ENCODE peak calls at places on chromosomes 1 and 21, in ten cellular contexts. One of them, this sample, is unnamed.

GRCh38 chr1:22503721-22504410 is 52.2 kb downstream of the ZBTB40 start:
- DNase-seq in mammary epithelial cell: no peak
- DNase-seq in lower leg skin: no peak
- DNase-seq in brain microvascular endothelial cell: no peak
- DNase-seq in stomach: no peak
- DNase-seq in GM23338: no peak
- DNase-seq in right lobe of liver: no peak
- DNase-seq in ovary: no peak
- DNase-seq in transverse colon: no peak
- DNase-seq in foreskin fibroblast: no peak
- DNase-seq in this sample: peak

GRCh38 chr1:17551755-17552234 is 12.3 kb downstream of the ARHGEF10L start:
- DNase-seq in ovary: no peak
- DNase-seq in GM23338: no peak
- DNase-seq in right lobe of liver: no peak
- DNase-seq in brain microvascular endothelial cell: no peak
- DNase-seq in transverse colon: no peak
- DNase-seq in lower leg skin: no peak
- DNase-seq in stomach: peak
- DNase-seq in foreskin fibroblast: peak
- DNase-seq in mammary epithelial cell: no peak
- DNase-seq in this sample: no peak

GRCh38 chr21:44498965-44499560 is 40.9 kb downstream of the KRTAP10-1 start:
- DNase-seq in ovary: no peak
- DNase-seq in foreskin fibroblast: no peak
- DNase-seq in GM23338: no peak
- DNase-seq in lower leg skin: no peak
- DNase-seq in stomach: no peak
- DNase-seq in transverse colon: peak
- DNase-seq in right lobe of liver: no peak
- DNase-seq in brain microvascular endothelial cell: no peak
- DNase-seq in mammary epithelial cell: no peak
- DNase-seq in this sample: no peak

GRCh38 chr1:20702416-20702815 is 15.4 kb downstream of the KIF17 start:
- DNase-seq in foreskin fibroblast: peak
- DNase-seq in stomach: no peak
- DNase-seq in right lobe of liver: no peak
- DNase-seq in GM23338: no peak
- DNase-seq in mammary epithelial cell: no peak
- DNase-seq in brain microvascular endothelial cell: no peak
- DNase-seq in lower leg skin: no peak
- DNase-seq in transverse colon: no peak
- DNase-seq in ovary: no peak
- DNase-seq in this sample: peak

GRCh38 chr1:6443339-6444115 is 19.0 kb downstream of the ESPN start:
- DNase-seq in GM23338: no peak
- DNase-seq in ovary: no peak
- DNase-seq in transverse colon: no peak
- DNase-seq in brain microvascular endothelial cell: no peak
- DNase-seq in mammary epithelial cell: no peak
- DNase-seq in right lobe of liver: peak
- DNase-seq in lower leg skin: no peak
- DNase-seq in stomach: no peak
- DNase-seq in foreskin fibroblast: no peak
- DNase-seq in this sample: no peak

GRCh38 chr21:41877901-41878830 is 978 bp downstream of the PRDM15 start:
- DNase-seq in lower leg skin: no peak
- DNase-seq in mammary epithelial cell: peak
- DNase-seq in transverse colon: peak
- DNase-seq in stomach: peak
- DNase-seq in ovary: peak
- DNase-seq in right lobe of liver: no peak
- DNase-seq in foreskin fibroblast: peak
- DNase-seq in GM23338: peak
- DNase-seq in brain microvascular endothelial cell: peak
- DNase-seq in this sample: peak

GRCh38 chr1:41347276-41347675 is 14.0 kb upstream of the FOXO6 start:
- DNase-seq in lower leg skin: no peak
- DNase-seq in right lobe of liver: peak
- DNase-seq in transverse colon: no peak
- DNase-seq in foreskin fibroblast: no peak
- DNase-seq in GM23338: no peak
- DNase-seq in ovary: no peak
- DNase-seq in brain microvascular endothelial cell: no peak
- DNase-seq in stomach: no peak
- DNase-seq in mammary epithelial cell: peak
- DNase-seq in this sample: no peak

GRCh38 chr1:19377812-19378718 is 65.9 kb downstream of the SLC66A1 start:
- DNase-seq in transverse colon: no peak
- DNase-seq in ovary: no peak
- DNase-seq in brain microvascular endothelial cell: no peak
- DNase-seq in mammary epithelial cell: no peak
- DNase-seq in stomach: no peak
- DNase-seq in GM23338: no peak
- DNase-seq in lower leg skin: no peak
- DNase-seq in right lobe of liver: no peak
- DNase-seq in foreskin fibroblast: no peak
- DNase-seq in this sample: no peak

GRCh38 chr1:218499021-218499691 is 154.0 kb downstream of the TGFB2 start:
- DNase-seq in transverse colon: no peak
- DNase-seq in brain microvascular endothelial cell: peak
- DNase-seq in GM23338: no peak
- DNase-seq in ovary: no peak
- DNase-seq in stomach: no peak
- DNase-seq in mammary epithelial cell: peak
- DNase-seq in lower leg skin: no peak
- DNase-seq in foreskin fibroblast: peak
- DNase-seq in right lobe of liver: no peak
- DNase-seq in this sample: peak

GRCh38 chr1:205447457-205448415 is 8.1 kb downstream of the BLACAT1 start:
- DNase-seq in mammary epithelial cell: peak
- DNase-seq in transverse colon: no peak
- DNase-seq in GM23338: peak
- DNase-seq in ovary: peak
- DNase-seq in brain microvascular endothelial cell: no peak
- DNase-seq in foreskin fibroblast: no peak
- DNase-seq in lower leg skin: no peak
- DNase-seq in right lobe of liver: no peak
- DNase-seq in stomach: no peak
- DNase-seq in this sample: no peak

GRCh38 chr1:43074244-43074643 is 97.8 kb downstream of the EBNA1BP2 start:
- DNase-seq in brain microvascular endothelial cell: no peak
- DNase-seq in foreskin fibroblast: no peak
- DNase-seq in lower leg skin: no peak
- DNase-seq in mammary epithelial cell: no peak
- DNase-seq in ovary: no peak
- DNase-seq in GM23338: peak
- DNase-seq in transverse colon: no peak
- DNase-seq in stomach: no peak
- DNase-seq in right lobe of liver: no peak
- DNase-seq in this sample: no peak

GRCh38 chr1:46969014-46969619 is 27.8 kb upstream of the CYP4A11 start:
- DNase-seq in right lobe of liver: no peak
- DNase-seq in foreskin fibroblast: no peak
- DNase-seq in ovary: no peak
- DNase-seq in lower leg skin: no peak
- DNase-seq in brain microvascular endothelial cell: no peak
- DNase-seq in GM23338: peak
- DNase-seq in transverse colon: no peak
- DNase-seq in stomach: no peak
- DNase-seq in mammary epithelial cell: no peak
- DNase-seq in this sample: no peak

GRCh38 chr1:246679211-246680177 is 44.7 kb upstream of the SCCPDH start:
- DNase-seq in lower leg skin: no peak
- DNase-seq in stomach: no peak
- DNase-seq in GM23338: no peak
- DNase-seq in foreskin fibroblast: peak
- DNase-seq in transverse colon: no peak
- DNase-seq in ovary: no peak
- DNase-seq in mammary epithelial cell: no peak
- DNase-seq in brain microvascular endothelial cell: no peak
- DNase-seq in right lobe of liver: no peak
- DNase-seq in this sample: peak

GRCh38 chr1:200990114-200990513 is 33.4 kb downstream of the KIF21B start:
- DNase-seq in brain microvascular endothelial cell: no peak
- DNase-seq in lower leg skin: no peak
- DNase-seq in mammary epithelial cell: no peak
- DNase-seq in transverse colon: no peak
- DNase-seq in right lobe of liver: no peak
- DNase-seq in GM23338: no peak
- DNase-seq in foreskin fibroblast: no peak
- DNase-seq in stomach: no peak
- DNase-seq in ovary: no peak
- DNase-seq in this sample: no peak

GRCh38 chr1:33341190-33341589 is 20.3 kb upstream of the A3GALT2 start:
- DNase-seq in lower leg skin: no peak
- DNase-seq in ovary: no peak
- DNase-seq in mammary epithelial cell: no peak
- DNase-seq in transverse colon: no peak
- DNase-seq in right lobe of liver: no peak
- DNase-seq in foreskin fibroblast: no peak
- DNase-seq in brain microvascular endothelial cell: no peak
- DNase-seq in stomach: no peak
- DNase-seq in GM23338: no peak
- DNase-seq in this sample: peak

GRCh38 chr1:214525535-214526019 is 25.8 kb downstream of the PTPN14 start:
- DNase-seq in right lobe of liver: no peak
- DNase-seq in mammary epithelial cell: peak
- DNase-seq in brain microvascular endothelial cell: no peak
- DNase-seq in ovary: no peak
- DNase-seq in foreskin fibroblast: no peak
- DNase-seq in lower leg skin: no peak
- DNase-seq in GM23338: no peak
- DNase-seq in stomach: no peak
- DNase-seq in transverse colon: no peak
- DNase-seq in this sample: peak

DNA sequence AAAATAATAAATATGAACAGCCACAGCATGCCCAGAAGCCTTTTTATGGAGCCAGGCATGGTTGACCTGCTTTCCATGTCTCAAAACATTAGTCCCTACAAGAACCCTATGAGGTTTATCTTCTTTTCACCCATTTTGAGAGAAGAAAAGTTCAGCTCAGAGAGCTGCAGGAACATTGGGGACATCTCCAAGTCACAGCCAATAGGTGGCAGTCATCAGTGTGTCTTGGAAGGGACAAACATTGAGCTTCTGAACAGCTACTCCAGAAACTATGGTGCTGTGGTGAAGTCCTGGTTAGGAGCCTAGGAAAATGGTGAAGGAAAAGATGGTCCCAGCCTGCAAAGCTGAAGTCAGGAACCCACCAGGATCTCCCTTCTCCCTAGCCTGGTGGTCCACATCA is 73.6 kb downstream of the JMJD4 start:
- DNase-seq in brain microvascular endothelial cell: no peak
- DNase-seq in transverse colon: no peak
- DNase-seq in right lobe of liver: no peak
- DNase-seq in GM23338: peak
- DNase-seq in ovary: no peak
- DNase-seq in lower leg skin: no peak
- DNase-seq in foreskin fibroblast: no peak
- DNase-seq in stomach: no peak
- DNase-seq in mammary epithelial cell: no peak
- DNase-seq in this sample: no peak
- H3K4me3 ChIP-seq in brain microvascular endothelial cell: no peak
- H3K4me3 ChIP-seq in transverse colon: no peak
- H3K4me3 ChIP-seq in right lobe of liver: no peak
- H3K4me3 ChIP-seq in GM23338: no peak
- H3K4me3 ChIP-seq in ovary: no peak
- H3K4me3 ChIP-seq in lower leg skin: no peak
- H3K4me3 ChIP-seq in foreskin fibroblast: no peak
- H3K4me3 ChIP-seq in stomach: no peak
- H3K4me3 ChIP-seq in mammary epithelial cell: no peak
- H3K4me3 ChIP-seq in this sample: no peak

GRCh38 chr1:23854568-23854967 is 13.5 kb downstream of the FUCA1 start:
- DNase-seq in lower leg skin: no peak
- DNase-seq in transverse colon: no peak
- DNase-seq in ovary: no peak
- DNase-seq in brain microvascular endothelial cell: no peak
- DNase-seq in mammary epithelial cell: no peak
- DNase-seq in stomach: no peak
- DNase-seq in GM23338: peak
- DNase-seq in foreskin fibroblast: peak
- DNase-seq in right lobe of liver: no peak
- DNase-seq in this sample: peak
- TF ChIP-seq CTCF in lower leg skin: no peak
- TF ChIP-seq CTCF in transverse colon: no peak
- TF ChIP-seq CTCF in ovary: no peak
- TF ChIP-seq CTCF in brain microvascular endothelial cell: peak
- TF ChIP-seq CTCF in mammary epithelial cell: peak
- TF ChIP-seq CTCF in stomach: no peak
- TF ChIP-seq CTCF in GM23338: peak
- TF ChIP-seq CTCF in foreskin fibroblast: no peak
- TF ChIP-seq CTCF in right lobe of liver: peak
- TF ChIP-seq CTCF in this sample: peak

GRCh38 chr1:229339086-229339485 is 3.8 kb downstream of the CCSAP start:
- DNase-seq in GM23338: no peak
- DNase-seq in stomach: no peak
- DNase-seq in brain microvascular endothelial cell: no peak
- DNase-seq in ovary: no peak
- DNase-seq in foreskin fibroblast: no peak
- DNase-seq in right lobe of liver: no peak
- DNase-seq in mammary epithelial cell: no peak
- DNase-seq in lower leg skin: no peak
- DNase-seq in transverse colon: no peak
- DNase-seq in this sample: no peak
- H3K4me3 ChIP-seq in GM23338: no peak
- H3K4me3 ChIP-seq in stomach: no peak
- H3K4me3 ChIP-seq in brain microvascular endothelial cell: no peak
- H3K4me3 ChIP-seq in ovary: no peak
- H3K4me3 ChIP-seq in foreskin fibroblast: no peak
- H3K4me3 ChIP-seq in right lobe of liver: no peak
- H3K4me3 ChIP-seq in mammary epithelial cell: no peak
- H3K4me3 ChIP-seq in lower leg skin: no peak
- H3K4me3 ChIP-seq in transverse colon: no peak
- H3K4me3 ChIP-seq in this sample: no peak

DNA sequence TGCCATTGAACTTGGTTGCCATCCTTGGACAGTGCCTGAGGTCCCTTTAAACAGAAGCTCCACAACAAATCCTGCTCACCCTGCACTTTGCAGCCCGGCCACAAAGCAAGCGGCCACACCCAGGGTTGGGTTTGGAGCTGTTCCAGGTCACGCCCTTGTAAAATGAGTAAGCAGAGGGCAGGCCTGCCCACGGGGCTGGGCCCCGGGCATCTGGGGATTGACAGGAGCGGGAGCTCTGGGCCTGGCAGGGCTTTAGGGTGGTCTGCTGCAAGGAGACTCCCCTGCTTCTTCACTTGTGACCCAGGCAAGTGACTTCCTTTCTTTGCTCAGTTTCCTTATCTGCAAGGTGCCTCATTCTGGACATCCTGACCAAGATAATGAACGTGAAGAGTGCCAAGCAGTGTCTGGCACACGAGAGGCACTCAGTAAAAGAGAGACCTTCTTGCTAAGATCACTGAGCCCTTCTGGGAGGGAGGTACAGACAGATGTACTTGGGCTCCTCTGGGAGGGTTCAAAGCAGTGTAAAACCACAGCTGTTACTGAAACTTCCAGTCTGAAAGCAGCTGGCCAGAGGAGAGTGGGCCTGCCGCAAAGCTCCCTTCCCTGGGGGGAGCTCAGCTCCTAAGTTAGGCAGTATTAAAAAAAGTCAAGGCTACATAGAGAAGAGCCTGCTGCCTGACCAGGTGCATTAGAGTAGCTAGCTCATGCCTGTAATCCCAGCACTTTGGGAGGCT is 2.6 kb downstream of the E2F2 start:
- DNase-seq in GM23338: no peak
- DNase-seq in mammary epithelial cell: peak
- DNase-seq in right lobe of liver: peak
- DNase-seq in brain microvascular endothelial cell: peak
- DNase-seq in transverse colon: peak
- DNase-seq in foreskin fibroblast: peak
- DNase-seq in lower leg skin: peak
- DNase-seq in ovary: no peak
- DNase-seq in stomach: peak
- DNase-seq in this sample: peak
- TF ChIP-seq CTCF in GM23338: no peak
- TF ChIP-seq CTCF in mammary epithelial cell: peak
- TF ChIP-seq CTCF in right lobe of liver: peak
- TF ChIP-seq CTCF in brain microvascular endothelial cell: no peak
- TF ChIP-seq CTCF in transverse colon: no peak
- TF ChIP-seq CTCF in foreskin fibroblast: no peak
- TF ChIP-seq CTCF in lower leg skin: no peak
- TF ChIP-seq CTCF in ovary: no peak
- TF ChIP-seq CTCF in stomach: no peak
- TF ChIP-seq CTCF in this sample: no peak